ENCODE peak calls at places on chromosomes 2 and 18, in six cellular contexts. One of them, this sample, is unnamed.

GRCh38 chr18:51355841-51356240 is 158.4 kb upstream of the MEX3C start:
- DNase-seq in H1: no peak
- DNase-seq in mesenchymal stem cell: no peak
- DNase-seq in H9: no peak
- DNase-seq in IMR-90: no peak
- DNase-seq in neuronal stem cell: no peak
- DNase-seq in this sample: peak; percentile 19

GRCh38 chr2:207308519-207309224 is 142.9 kb upstream of the KLF7 start:
- DNase-seq in H9: no peak
- DNase-seq in H1: no peak
- DNase-seq in IMR-90: peak; percentile 17
- DNase-seq in neuronal stem cell: no peak
- DNase-seq in mesenchymal stem cell: no peak
- DNase-seq in this sample: no peak

GRCh38 chr2:39240758-39241157 is 3.0 kb downstream of the CDKL4 start:
- DNase-seq in H1: no peak
- DNase-seq in neuronal stem cell: no peak
- DNase-seq in H9: no peak
- DNase-seq in mesenchymal stem cell: no peak
- DNase-seq in IMR-90: no peak
- DNase-seq in this sample: no peak

GRCh38 chr2:10179422-10179821 is 56.9 kb downstream of the RRM2 start:
- DNase-seq in neuronal stem cell: no peak
- DNase-seq in IMR-90: peak; percentile 37
- DNase-seq in mesenchymal stem cell: no peak
- DNase-seq in H9: no peak
- DNase-seq in H1: no peak
- DNase-seq in this sample: no peak

GRCh38 chr2:200591308-200591707 is 5.5 kb downstream of the AOX1 start:
- DNase-seq in IMR-90: no peak
- DNase-seq in H9: no peak
- DNase-seq in H1: no peak
- DNase-seq in mesenchymal stem cell: no peak
- DNase-seq in neuronal stem cell: no peak
- DNase-seq in this sample: no peak

GRCh38 chr18:46469186-46469915 is 187.7 kb downstream of the LOXHD1 start:
- DNase-seq in IMR-90: no peak
- DNase-seq in H1: no peak
- DNase-seq in mesenchymal stem cell: no peak
- DNase-seq in neuronal stem cell: no peak
- DNase-seq in H9: no peak
- DNase-seq in this sample: peak; percentile 78

GRCh38 chr2:157760949-157761348 is 115.2 kb downstream of the ACVR1 start:
- DNase-seq in neuronal stem cell: no peak
- DNase-seq in mesenchymal stem cell: no peak
- DNase-seq in H9: no peak
- DNase-seq in H1: no peak
- DNase-seq in IMR-90: no peak
- DNase-seq in this sample: peak; percentile 47

GRCh38 chr2:230016844-230017243 is 51.9 kb downstream of the SLC16A14 start:
- DNase-seq in H1: no peak
- DNase-seq in IMR-90: no peak
- DNase-seq in mesenchymal stem cell: no peak
- DNase-seq in H9: no peak
- DNase-seq in neuronal stem cell: no peak
- DNase-seq in this sample: no peak

GRCh38 chr2:54015809-54016703 is 45.3 kb upstream of the PSME4 start:
- DNase-seq in H1: no peak
- DNase-seq in neuronal stem cell: no peak
- DNase-seq in IMR-90: peak; percentile 88
- DNase-seq in mesenchymal stem cell: peak; percentile 78
- DNase-seq in H9: no peak
- DNase-seq in this sample: no peak

GRCh38 chr2:240840435-240841060 is 20.5 kb upstream of the KIF1A start:
- DNase-seq in H1: peak; percentile 46
- DNase-seq in mesenchymal stem cell: peak; percentile 79
- DNase-seq in H9: peak; percentile 83
- DNase-seq in neuronal stem cell: peak; percentile 56
- DNase-seq in IMR-90: peak; percentile 70
- DNase-seq in this sample: peak; percentile 86

GRCh38 chr18:76565238-76566173 is 70.5 kb upstream of the ZNF516 start:
- DNase-seq in H9: peak; percentile 79
- DNase-seq in neuronal stem cell: peak; percentile 75
- DNase-seq in H1: peak; percentile 31
- DNase-seq in mesenchymal stem cell: peak; percentile 92
- DNase-seq in IMR-90: peak; percentile 96
- DNase-seq in this sample: peak; percentile 82

GRCh38 chr18:34913837-34914755 is 127.1 kb upstream of the MAPRE2 start:
- DNase-seq in H9: no peak
- DNase-seq in mesenchymal stem cell: peak; percentile 89
- DNase-seq in IMR-90: peak; percentile 72
- DNase-seq in H1: no peak
- DNase-seq in neuronal stem cell: no peak
- DNase-seq in this sample: peak; percentile 42

GRCh38 chr2:9112079-9112721 is 94.4 kb upstream of the ASAP2 start:
- DNase-seq in IMR-90: peak; percentile 96
- DNase-seq in H9: no peak
- DNase-seq in H1: no peak
- DNase-seq in neuronal stem cell: no peak
- DNase-seq in mesenchymal stem cell: peak; percentile 89
- DNase-seq in this sample: no peak

GRCh38 chr2:121529439-121530209 is 1.1 kb upstream of the RNU4ATAC start:
- DNase-seq in H1: no peak
- DNase-seq in H9: peak; percentile 86
- DNase-seq in IMR-90: peak; percentile 40
- DNase-seq in mesenchymal stem cell: peak; percentile 69
- DNase-seq in neuronal stem cell: peak; percentile 78
- DNase-seq in this sample: no peak

GRCh38 chr18:73101977-73102376 is 234.2 kb upstream of the NETO1 start:
- DNase-seq in IMR-90: peak; percentile 8
- DNase-seq in H9: no peak
- DNase-seq in H1: no peak
- DNase-seq in neuronal stem cell: no peak
- DNase-seq in mesenchymal stem cell: no peak
- DNase-seq in this sample: no peak

GRCh38 chr2:237692601-237693079 is 65.3 kb downstream of the LRRFIP1 start:
- DNase-seq in IMR-90: no peak
- DNase-seq in H9: peak; percentile 51
- DNase-seq in H1: no peak
- DNase-seq in mesenchymal stem cell: peak; percentile 49
- DNase-seq in neuronal stem cell: no peak
- DNase-seq in this sample: peak; percentile 66

GRCh38 chr2:138615257-138615656 is 113.7 kb downstream of the SPOPL start:
- DNase-seq in mesenchymal stem cell: peak; percentile 32
- DNase-seq in neuronal stem cell: no peak
- DNase-seq in H9: no peak
- DNase-seq in IMR-90: peak; percentile 80
- DNase-seq in H1: no peak
- DNase-seq in this sample: no peak

GRCh38 chr2:138622606-138623005 is 121.0 kb downstream of the SPOPL start:
- DNase-seq in H9: no peak
- DNase-seq in mesenchymal stem cell: no peak
- DNase-seq in IMR-90: no peak
- DNase-seq in H1: no peak
- DNase-seq in neuronal stem cell: no peak
- DNase-seq in this sample: no peak

DNA sequence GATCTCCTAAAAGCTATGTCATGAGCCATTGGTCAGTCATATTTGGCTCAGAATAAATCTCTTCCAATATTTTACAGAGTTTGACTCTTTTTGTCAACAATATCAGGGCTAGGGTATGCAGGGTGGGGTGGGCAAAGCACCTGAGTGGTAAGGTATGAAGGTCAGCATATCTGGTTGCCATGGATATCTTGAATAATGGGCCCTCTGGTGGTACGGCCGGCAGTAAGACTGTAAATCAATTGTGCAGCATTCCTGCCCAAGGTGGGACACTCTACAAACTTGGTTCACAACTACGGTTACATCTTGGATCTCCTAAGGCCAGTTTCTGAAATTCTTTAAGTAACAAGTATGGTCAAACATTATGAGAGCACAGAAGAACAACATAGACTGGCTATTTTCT is 119.6 kb downstream of the SPOPL start:
- DNase-seq in H1: no peak
- DNase-seq in IMR-90: no peak
- DNase-seq in H9: no peak
- DNase-seq in neuronal stem cell: no peak
- DNase-seq in mesenchymal stem cell: no peak
- DNase-seq in this sample: peak; percentile 12
- H3K9ac ChIP-seq in H1: no peak overlapping the region
- H3K9ac ChIP-seq in IMR-90: no peak overlapping the region
- H3K9ac ChIP-seq in H9: no peak overlapping the region
- H3K9ac ChIP-seq in neuronal stem cell: no peak overlapping the region
- H3K9ac ChIP-seq in mesenchymal stem cell: no peak overlapping the region
- H3K9ac ChIP-seq in this sample: no peak overlapping the region

GRCh38 chr18:24370120-24370519 is 27.5 kb downstream of the OSBPL1A start:
- DNase-seq in H1: no peak
- DNase-seq in H9: no peak
- DNase-seq in neuronal stem cell: no peak
- DNase-seq in mesenchymal stem cell: no peak
- DNase-seq in IMR-90: no peak
- DNase-seq in this sample: no peak
- H2AK5ac ChIP-seq in H1: no peak overlapping the region
- H2AK5ac ChIP-seq in H9: no peak overlapping the region
- H2AK5ac ChIP-seq in neuronal stem cell: no peak overlapping the region
- H2AK5ac ChIP-seq in mesenchymal stem cell: no peak overlapping the region
- H2AK5ac ChIP-seq in IMR-90: no peak overlapping the region
- H2AK5ac ChIP-seq in this sample: no peak overlapping the region

GRCh38 chr18:55219059-55219458 is 259.8 kb upstream of the CCDC68 start:
- DNase-seq in IMR-90: no peak
- DNase-seq in neuronal stem cell: no peak
- DNase-seq in mesenchymal stem cell: no peak
- DNase-seq in H1: no peak
- DNase-seq in H9: no peak
- DNase-seq in this sample: no peak

GRCh38 chr18:55224086-55224625 is 264.9 kb upstream of the CCDC68 start:
- DNase-seq in neuronal stem cell: no peak
- DNase-seq in IMR-90: peak; percentile 55
- DNase-seq in mesenchymal stem cell: no peak
- DNase-seq in H1: no peak
- DNase-seq in H9: no peak
- DNase-seq in this sample: no peak

GRCh38 chr18:55220523-55220922 is 261.3 kb upstream of the CCDC68 start:
- DNase-seq in H9: no peak
- DNase-seq in H1: no peak
- DNase-seq in IMR-90: no peak
- DNase-seq in neuronal stem cell: no peak
- DNase-seq in mesenchymal stem cell: no peak
- DNase-seq in this sample: no peak

GRCh38 chr18:55221577-55221976 is 262.3 kb upstream of the CCDC68 start:
- DNase-seq in H9: no peak
- DNase-seq in H1: no peak
- DNase-seq in mesenchymal stem cell: no peak
- DNase-seq in IMR-90: no peak
- DNase-seq in neuronal stem cell: no peak
- DNase-seq in this sample: no peak

GRCh38 chr18:55219823-55220222 is 260.6 kb upstream of the CCDC68 start:
- DNase-seq in H1: no peak
- DNase-seq in IMR-90: no peak
- DNase-seq in mesenchymal stem cell: no peak
- DNase-seq in H9: no peak
- DNase-seq in neuronal stem cell: no peak
- DNase-seq in this sample: no peak
- H3K9ac ChIP-seq in H1: no peak overlapping the region
- H3K9ac ChIP-seq in IMR-90: no peak overlapping the region
- H3K9ac ChIP-seq in mesenchymal stem cell: no peak overlapping the region
- H3K9ac ChIP-seq in H9: no peak overlapping the region
- H3K9ac ChIP-seq in neuronal stem cell: no peak overlapping the region
- H3K9ac ChIP-seq in this sample: no peak overlapping the region

GRCh38 chr2:42906115-42906556 is 113.8 kb upstream of the HAAO start:
- DNase-seq in mesenchymal stem cell: no peak
- DNase-seq in IMR-90: no peak
- DNase-seq in H9: no peak
- DNase-seq in neuronal stem cell: no peak
- DNase-seq in H1: no peak
- DNase-seq in this sample: no peak
- H2AK5ac ChIP-seq in mesenchymal stem cell: peak overlapping the region; percentile 97
- H2AK5ac ChIP-seq in IMR-90: peak overlapping the region; percentile 48
- H2AK5ac ChIP-seq in H9: no peak overlapping the region
- H2AK5ac ChIP-seq in neuronal stem cell: peak overlapping the region; percentile 88
- H2AK5ac ChIP-seq in H1: no peak overlapping the region
- H2AK5ac ChIP-seq in this sample: no peak overlapping the region

GRCh38 chr2:233061007-233061590 is 957 bp downstream of the INPP5D start:
- DNase-seq in H9: no peak
- DNase-seq in mesenchymal stem cell: no peak
- DNase-seq in H1: no peak
- DNase-seq in neuronal stem cell: no peak
- DNase-seq in IMR-90: no peak
- DNase-seq in this sample: no peak
- H3K9ac ChIP-seq in H9: no peak overlapping the region
- H3K9ac ChIP-seq in mesenchymal stem cell: no peak overlapping the region
- H3K9ac ChIP-seq in H1: no peak overlapping the region
- H3K9ac ChIP-seq in neuronal stem cell: no peak overlapping the region
- H3K9ac ChIP-seq in IMR-90: no peak overlapping the region
- H3K9ac ChIP-seq in this sample: no peak overlapping the region

GRCh38 chr2:151977631-151978030 is 121.2 kb downstream of the CACNB4 start:
- DNase-seq in H1: no peak
- DNase-seq in neuronal stem cell: no peak
- DNase-seq in IMR-90: no peak
- DNase-seq in mesenchymal stem cell: no peak
- DNase-seq in H9: no peak
- DNase-seq in this sample: no peak

GRCh38 chr2:151979694-151980093 is 119.2 kb downstream of the CACNB4 start:
- DNase-seq in mesenchymal stem cell: no peak
- DNase-seq in H9: no peak
- DNase-seq in neuronal stem cell: no peak
- DNase-seq in H1: no peak
- DNase-seq in IMR-90: no peak
- DNase-seq in this sample: peak; percentile 1

GRCh38 chr2:151976945-151977353 is 121.9 kb downstream of the CACNB4 start:
- DNase-seq in neuronal stem cell: no peak
- DNase-seq in H1: no peak
- DNase-seq in H9: no peak
- DNase-seq in mesenchymal stem cell: no peak
- DNase-seq in IMR-90: no peak
- DNase-seq in this sample: no peak

GRCh38 chr2:151975460-151976414 is 123.1 kb downstream of the CACNB4 start:
- DNase-seq in H1: no peak
- DNase-seq in H9: no peak
- DNase-seq in IMR-90: no peak
- DNase-seq in mesenchymal stem cell: no peak
- DNase-seq in neuronal stem cell: no peak
- DNase-seq in this sample: no peak

GRCh38 chr2:151978709-151979108 is 120.1 kb downstream of the CACNB4 start:
- DNase-seq in H9: no peak
- DNase-seq in neuronal stem cell: no peak
- DNase-seq in H1: no peak
- DNase-seq in IMR-90: no peak
- DNase-seq in mesenchymal stem cell: no peak
- DNase-seq in this sample: no peak
- H2AK5ac ChIP-seq in H9: no peak overlapping the region
- H2AK5ac ChIP-seq in neuronal stem cell: no peak overlapping the region
- H2AK5ac ChIP-seq in H1: no peak overlapping the region
- H2AK5ac ChIP-seq in IMR-90: no peak overlapping the region
- H2AK5ac ChIP-seq in mesenchymal stem cell: no peak overlapping the region
- H2AK5ac ChIP-seq in this sample: no peak overlapping the region